ENCODE peak calls at places on chromosomes 7 and 10, in ten cellular contexts. Z is Peyer's patch; W is cardiac muscle cell; N is CD8-positive, alpha-beta T cell; E is WTC11; A is fibroblast of the aortic adventitia; O is mucosa of descending colon; T is nephron progenitor cell; S is neural progenitor cell; I is A549. U is an unnamed sample.

GRCh38 chr10:47206449-47207279 is 93.3 kb upstream of the GDF10 start:
- DNase-seq in S (no peak), E (no peak), N (peak), O (no peak), A (peak), I (no peak), T (no peak), W (peak), Z (no peak), U (no peak)

GRCh38 chr7:92489634-92490033 is 11.9 kb upstream of the ERVW-1 start:
- DNase-seq in S (no peak), T (no peak), A (peak), I (no peak), E (no peak), W (peak), N (no peak), O (no peak), Z (no peak), U (no peak)

GRCh38 chr7:100568936-100569844 is 4.5 kb downstream of the SAP25 start:
- DNase-seq in Z (peak), I (peak), N (peak), S (peak), O (peak), T (peak), W (peak), E (peak), A (no peak), U (peak)

GRCh38 chr10:133257489-133258065 is 19.1 kb downstream of the ADAM8 start:
- DNase-seq in S (peak), A (peak), O (peak), W (peak), N (peak), I (peak), E (peak), Z (peak), T (peak), U (peak)

GRCh38 chr10:59896186-59896585 is 10.2 kb downstream of the CCDC6 start:
- DNase-seq in A (no peak), I (no peak), O (peak), S (no peak), W (no peak), Z (no peak), N (no peak), T (no peak), E (no peak), U (no peak)

GRCh38 chr10:92327445-92328433 is 36.8 kb downstream of the MARCHF5 start:
- DNase-seq in O (peak), A (peak), I (no peak), T (no peak), E (no peak), Z (no peak), S (no peak), N (no peak), W (no peak), U (no peak)

GRCh38 chr10:132643709-132644543 is 106.3 kb downstream of the INPP5A start:
- DNase-seq in A (no peak), W (no peak), O (no peak), Z (peak), E (peak), N (no peak), T (no peak), I (no peak), S (peak), U (no peak)

GRCh38 chr10:90276894-90277447 is 575.6 kb downstream of the KIF20B start:
- DNase-seq in Z (no peak), I (no peak), W (peak), E (no peak), S (no peak), O (no peak), T (no peak), A (peak), N (no peak), U (no peak)

GRCh38 chr10:5089869-5090268 is 4.3 kb upstream of the AKR1C3 start:
- DNase-seq in T (no peak), W (peak), A (no peak), O (no peak), Z (no peak), N (no peak), S (peak), E (no peak), I (peak), U (no peak)

GRCh38 chr7:21352540-21353387 is 75.1 kb upstream of the SP4 start:
- DNase-seq in W (no peak), S (no peak), T (no peak), I (no peak), O (no peak), Z (no peak), A (no peak), E (no peak), N (no peak), U (peak)

GRCh38 chr7:23494009-23494408 is 23.7 kb upstream of the IGF2BP3 start:
- DNase-seq in O (no peak), S (no peak), N (peak), E (no peak), Z (no peak), A (no peak), W (no peak), I (no peak), T (no peak), U (no peak)

GRCh38 chr7:151078233-151079040 is 2.2 kb downstream of the FASTK start:
- DNase-seq in N (no peak), O (no peak), S (peak), I (no peak), A (peak), T (no peak), E (peak), Z (no peak), W (peak), U (no peak)

GRCh38 chr10:43073191-43073590 is 3.7 kb upstream of the RET start:
- DNase-seq in Z (no peak), S (no peak), N (no peak), A (no peak), W (no peak), E (no peak), I (no peak), O (no peak), T (no peak), U (no peak)

GRCh38 chr7:41886257-41886905 is 183.5 kb upstream of the INHBA start:
- DNase-seq in O (peak), T (no peak), W (peak), I (no peak), Z (no peak), E (no peak), N (no peak), A (peak), S (no peak), U (no peak)

GRCh38 chr7:98935811-98936210 is 57.5 kb downstream of the TRRAP start:
- DNase-seq in A (peak), N (no peak), O (no peak), Z (no peak), W (no peak), E (no peak), I (no peak), S (no peak), T (no peak), U (no peak)

GRCh38 chr7:123823898-123824753 is 20.8 kb upstream of the HYAL4 start:
- DNase-seq in S (no peak), T (no peak), A (no peak), O (no peak), N (no peak), I (no peak), W (no peak), Z (no peak), E (no peak), U (peak)

GRCh38 chr7:46515844-46516590 is 594.9 kb upstream of the IGFBP3 start:
- DNase-seq in I (no peak), W (no peak), A (no peak), Z (no peak), N (no peak), S (no peak), E (no peak), T (peak), O (no peak), U (no peak)

GRCh38 chr10:86025509-86025908 is 341.1 kb downstream of the GRID1 start:
- DNase-seq in Z (peak), W (no peak), N (no peak), E (no peak), A (no peak), S (no peak), O (no peak), T (no peak), I (no peak), U (no peak)

GRCh38 chr7:108596560-108596959 is 26.9 kb downstream of the DNAJB9 start:
- DNase-seq in Z (no peak), S (no peak), T (no peak), N (no peak), W (no peak), E (no peak), A (no peak), I (no peak), O (no peak), U (no peak)

GRCh38 chr10:61721431-61721830 is 58.7 kb downstream of the CABCOCO1 start:
- DNase-seq in A (no peak), E (no peak), W (no peak), N (no peak), T (no peak), Z (no peak), I (no peak), O (no peak), S (no peak), U (no peak)

GRCh38 chr7:47380325-47381131 is 201.4 kb downstream of the TNS3 start:
- DNase-seq in E (peak), Z (peak), W (peak), O (peak), T (peak), S (peak), I (peak), A (peak), N (no peak), U (no peak)

GRCh38 chr10:86440874-86441838 is 74.6 kb upstream of the GRID1 start:
- DNase-seq in Z (no peak), T (no peak), S (no peak), A (peak), O (no peak), N (no peak), I (peak), W (peak), E (no peak), U (no peak)

GRCh38 chr7:90994121-90994520 is 270.1 kb upstream of the FZD1 start:
- DNase-seq in I (no peak), E (no peak), T (no peak), O (no peak), A (no peak), Z (no peak), N (no peak), S (no peak), W (no peak), U (no peak)

GRCh38 chr10:32104181-32104580 is 48.0 kb upstream of the KIF5B start:
- DNase-seq in I (no peak), N (no peak), E (no peak), O (no peak), Z (no peak), S (no peak), W (peak), T (no peak), A (peak), U (no peak)

GRCh38 chr7:85396676-85397075 is 209.8 kb upstream of the SEMA3D start:
- DNase-seq in E (no peak), S (no peak), O (no peak), Z (no peak), W (no peak), I (no peak), N (no peak), A (no peak), T (no peak), U (no peak)

DNA sequence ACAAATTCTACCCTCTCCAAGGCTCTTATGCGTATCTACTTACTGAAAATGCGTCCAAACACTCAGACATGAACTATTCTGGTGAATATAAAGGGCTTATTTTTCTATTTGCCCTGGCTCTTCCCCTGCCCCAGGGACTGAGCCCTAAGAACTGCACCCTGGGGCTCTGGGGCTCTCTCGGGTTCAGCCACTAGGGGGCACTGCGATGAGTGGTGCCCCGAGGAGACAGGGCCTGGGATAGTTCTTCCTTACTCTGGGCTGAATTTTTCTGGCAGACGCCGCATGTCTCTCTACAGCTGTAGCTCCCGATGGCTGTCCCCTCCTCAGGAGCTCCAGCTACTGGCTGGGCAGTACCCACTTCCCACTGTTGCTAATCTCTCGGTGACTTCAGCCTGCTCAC is 30.8 kb upstream of the GSDME start:
- DNase-seq in T (no peak), W (no peak), I (no peak), N (no peak), E (no peak), S (no peak), A (no peak), Z (no peak), O (no peak), U (no peak)
- TF ChIP-seq CTCF in T (no peak), W (peak), I (peak), N (peak), E (peak), S (peak), A (peak), Z (no peak), O (no peak), U (peak)

GRCh38 chr7:732094-732541 is 5.0 kb upstream of the PRKAR1B start:
- DNase-seq in T (no peak), N (peak), Z (peak), W (no peak), O (peak), I (peak), S (no peak), E (peak), A (no peak), U (no peak)
- TF ChIP-seq CTCF in T (no peak), N (no peak), Z (peak), W (no peak), O (no peak), I (no peak), S (no peak), E (no peak), A (no peak), U (no peak)

GRCh38 chr10:81450651-81451050 is 424.3 kb upstream of the NRG3 start:
- DNase-seq in N (no peak), A (no peak), I (no peak), W (no peak), E (no peak), T (no peak), Z (no peak), S (no peak), O (no peak), U (no peak)
- TF ChIP-seq CTCF in N (no peak), A (no peak), I (no peak), W (no peak), E (no peak), T (no peak), Z (no peak), S (no peak), O (no peak), U (no peak)

GRCh38 chr10:63008491-63008890 is 124.6 kb upstream of the NRBF2 start:
- DNase-seq in I (no peak), W (peak), E (no peak), Z (no peak), S (no peak), N (no peak), O (no peak), A (peak), T (no peak), U (no peak)
- TF ChIP-seq CTCF in I (no peak), W (no peak), E (no peak), Z (no peak), S (no peak), N (no peak), O (no peak), A (no peak), T (no peak), U (no peak)

GRCh38 chr10:70816220-70816894 is 609 bp downstream of the SGPL1 start:
- DNase-seq in Z (peak), I (peak), S (peak), N (peak), W (peak), A (peak), E (peak), T (peak), O (peak), U (peak)
- TF ChIP-seq CTCF in Z (no peak), I (no peak), S (no peak), N (no peak), W (no peak), A (no peak), E (no peak), T (no peak), O (no peak), U (no peak)

GRCh38 chr7:20199015-20199737 is 18.0 kb downstream of the MACC1 start:
- DNase-seq in T (no peak), E (no peak), W (peak), O (peak), I (peak), N (no peak), Z (peak), S (no peak), A (peak), U (peak)

GRCh38 chr7:20198295-20198694 is 18.9 kb downstream of the MACC1 start:
- DNase-seq in O (no peak), Z (no peak), I (no peak), N (no peak), T (no peak), W (no peak), A (peak), S (no peak), E (no peak), U (no peak)

GRCh38 chr7:20200361-20200760 is 16.8 kb downstream of the MACC1 start:
- DNase-seq in I (no peak), S (no peak), E (no peak), W (no peak), N (no peak), Z (no peak), T (no peak), O (no peak), A (no peak), U (no peak)

GRCh38 chr7:20197125-20197524 is 20.1 kb downstream of the MACC1 start:
- DNase-seq in Z (no peak), I (no peak), S (no peak), W (peak), A (peak), N (no peak), E (no peak), O (no peak), T (no peak), U (no peak)

DNA sequence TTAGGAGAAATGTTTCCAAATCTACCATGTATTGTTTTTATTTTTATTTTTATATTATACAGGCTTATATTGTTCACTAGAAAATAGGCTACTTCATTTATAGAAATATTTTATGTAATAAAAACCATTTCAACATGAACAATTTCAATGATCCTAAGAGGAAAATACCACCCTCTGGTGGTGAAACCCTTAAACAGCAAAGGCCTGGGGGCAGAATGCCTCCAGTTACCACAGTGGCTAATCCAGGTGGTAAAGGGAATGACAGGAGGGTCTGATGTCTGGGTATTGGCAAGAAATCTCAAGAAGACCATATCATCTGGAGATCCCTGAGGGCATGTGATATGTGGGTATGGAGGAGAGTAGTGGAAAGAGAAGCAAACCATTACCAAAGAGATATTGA is 19.3 kb downstream of the MACC1 start:
- DNase-seq in E (peak), T (no peak), S (no peak), Z (no peak), N (no peak), W (no peak), A (peak), O (no peak), I (peak), U (no peak)
- TF ChIP-seq CTCF in E (peak), T (peak), S (peak), Z (peak), N (no peak), W (peak), A (peak), O (no peak), I (no peak), U (peak)

GRCh38 chr10:842795-843194 is 88.7 kb downstream of the LARP4B start:
- DNase-seq in S (no peak), I (no peak), A (no peak), W (no peak), N (no peak), E (no peak), Z (no peak), T (no peak), O (no peak), U (no peak)

GRCh38 chr10:843703-844102 is 87.8 kb downstream of the LARP4B start:
- DNase-seq in N (no peak), O (no peak), S (no peak), Z (no peak), E (no peak), A (peak), W (no peak), I (no peak), T (no peak), U (no peak)

GRCh38 chr10:847868-848267 is 83.6 kb downstream of the LARP4B start:
- DNase-seq in S (peak), T (no peak), N (no peak), E (peak), O (no peak), I (peak), W (peak), Z (no peak), A (no peak), U (no peak)

GRCh38 chr10:844552-844951 is 87.0 kb downstream of the LARP4B start:
- DNase-seq in E (no peak), Z (no peak), A (peak), T (no peak), N (no peak), W (peak), S (no peak), O (no peak), I (no peak), U (no peak)

DNA sequence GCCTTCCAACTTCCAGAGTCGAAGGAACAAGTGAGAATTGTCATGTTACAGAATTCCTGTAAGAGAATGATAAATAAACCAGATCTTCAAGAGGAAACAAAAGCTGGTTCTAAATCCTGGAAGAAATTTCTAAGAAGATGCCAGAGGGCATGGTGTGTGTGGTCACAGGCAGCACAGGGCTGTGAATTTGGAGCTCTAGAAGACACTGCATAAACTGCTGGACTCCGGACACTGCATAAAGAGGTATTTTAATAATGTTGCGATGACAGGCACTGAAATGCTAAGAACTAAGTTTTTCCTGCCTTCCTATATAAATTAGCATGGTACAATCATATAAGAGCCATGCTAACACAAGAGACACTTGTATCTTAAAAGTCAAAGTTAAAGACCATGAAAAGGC is 86.0 kb downstream of the LARP4B start:
- DNase-seq in I (no peak), W (no peak), T (no peak), A (peak), S (no peak), N (no peak), O (no peak), Z (no peak), E (no peak), U (no peak)
- TF ChIP-seq CTCF in I (no peak), W (no peak), T (no peak), A (no peak), S (no peak), N (no peak), O (no peak), Z (no peak), E (no peak), U (no peak)

GRCh38 chr10:113128450-113129105 is 178.5 kb downstream of the TCF7L2 start:
- DNase-seq in T (no peak), N (no peak), A (peak), S (peak), Z (no peak), E (no peak), O (no peak), W (no peak), I (no peak), U (no peak)

GRCh38 chr10:113122947-113123346 is 172.9 kb downstream of the TCF7L2 start:
- DNase-seq in Z (no peak), T (no peak), S (no peak), A (no peak), I (no peak), N (no peak), E (no peak), O (no peak), W (no peak), U (no peak)

GRCh38 chr10:113129117-113129516 is 179.1 kb downstream of the TCF7L2 start:
- DNase-seq in N (no peak), E (no peak), W (no peak), Z (no peak), A (no peak), I (no peak), O (no peak), T (no peak), S (peak), U (no peak)

GRCh38 chr10:113127285-113128283 is 177.5 kb downstream of the TCF7L2 start:
- DNase-seq in E (no peak), I (no peak), Z (no peak), N (no peak), O (no peak), S (peak), W (peak), T (no peak), A (peak), U (no peak)

DNA sequence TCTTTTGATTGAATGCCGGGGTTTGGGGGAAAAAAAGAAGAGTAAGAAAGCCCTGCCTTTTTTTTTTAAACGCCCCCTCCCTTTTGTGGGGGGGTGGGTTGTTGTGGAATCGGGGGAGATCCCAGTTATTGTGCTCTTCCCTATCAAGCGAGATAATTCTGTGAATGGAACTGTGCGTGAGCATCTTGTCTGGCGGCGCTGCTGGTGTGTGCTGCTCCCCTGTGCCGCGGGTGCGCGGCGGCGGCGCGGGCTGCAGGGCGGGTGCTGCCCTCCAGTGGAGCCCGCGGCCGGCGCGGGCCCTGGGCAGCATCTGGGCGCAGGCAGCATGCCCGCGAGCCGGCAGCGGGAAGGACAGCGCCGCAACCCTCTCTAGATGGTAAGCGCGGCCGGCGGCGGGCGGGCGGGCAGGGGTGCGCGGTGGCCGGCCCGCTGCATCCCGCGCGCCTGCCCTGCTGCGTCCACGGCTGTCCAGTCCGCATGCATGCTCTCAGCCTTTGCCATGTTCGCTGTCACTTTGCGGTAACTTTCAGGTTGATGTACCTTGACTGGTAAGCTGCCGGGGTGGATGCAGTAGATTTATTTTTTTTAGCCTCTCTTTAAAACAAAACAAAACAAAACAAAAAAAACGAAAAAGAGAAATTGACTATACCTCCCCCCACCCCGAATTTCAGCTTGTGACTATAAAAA is 176.6 kb downstream of the TCF7L2 start:
- DNase-seq in W (peak), S (peak), E (peak), N (peak), O (peak), T (peak), Z (peak), I (peak), A (peak), U (peak)
- TF ChIP-seq CTCF in W (peak), S (peak), E (peak), N (peak), O (peak), T (peak), Z (peak), I (peak), A (peak), U (no peak)

U was measured in GM06990.